ENCODE peak calls at places on chromosomes 13 and 19, in eight cellular contexts. G is A549, I is H1, V is HepG2, H is HCT116, T is K562, J is GM12878, A is endothelial cell of umbilical vein. C is an unnamed sample.

GRCh38 chr13:113769106-113769505 is 10.1 kb downstream of the TMEM255B start:
- DNase-seq in T (no peak), J (no peak), I (no peak), G (no peak), H (no peak), A (no peak), V (no peak), C (no peak)

GRCh38 chr13:111329641-111330040 is 9.2 kb downstream of the TEX29 start:
- DNase-seq in I (no peak), J (no peak), V (no peak), A (no peak), T (no peak), H (no peak), G (no peak), C (no peak)

GRCh38 chr13:113022391-113023216 is 53.6 kb downstream of the MCF2L start:
- DNase-seq in V (peak; percentile 98), A (peak; percentile 7), G (no peak), J (no peak), T (no peak), I (no peak), H (no peak), C (no peak)

GRCh38 chr13:46615888-46616531 is 63.0 kb downstream of the LRCH1 start:
- DNase-seq in I (no peak), J (no peak), A (peak; percentile 83), V (no peak), T (no peak), G (no peak), H (no peak), C (no peak)

GRCh38 chr19:58544591-58545285 is 874 bp downstream of the TRIM28 start:
- DNase-seq in I (no peak), V (no peak), J (no peak), T (peak; percentile 92), H (no peak), G (peak; percentile 75), A (peak; percentile 37), C (no peak)

GRCh38 chr13:45728759-45729158 is 26.6 kb downstream of the CBY2 start:
- DNase-seq in J (no peak), H (peak; percentile 45), V (peak; percentile 57), I (peak; percentile 36), T (peak; percentile 34), G (peak; percentile 14), A (no peak), C (peak; percentile 51)

GRCh38 chr13:35961002-35961401 is 170.2 kb downstream of the DCLK1 start:
- DNase-seq in G (no peak), I (no peak), H (no peak), V (no peak), A (no peak), J (no peak), T (no peak), C (no peak)

GRCh38 chr13:67148219-67148583 is 81.9 kb downstream of the PCDH9 start:
- DNase-seq in J (no peak), A (peak; percentile 82), T (no peak), G (no peak), I (no peak), H (no peak), V (no peak), C (no peak)

GRCh38 chr13:100753391-100753790 is 78.8 kb upstream of the TMTC4 start:
- DNase-seq in H (no peak), A (no peak), V (no peak), I (no peak), T (no peak), J (no peak), G (no peak), C (peak; percentile 4)

GRCh38 chr19:58409010-58409790 is 751 bp downstream of the ZNF584 start:
- DNase-seq in T (no peak), H (no peak), A (peak; percentile 34), I (no peak), G (no peak), V (no peak), J (no peak), C (peak; percentile 66)

GRCh38 chr19:18577365-18577914 is 5.8 kb downstream of the UBA52 start:
- DNase-seq in H (no peak), J (no peak), I (no peak), V (no peak), A (no peak), G (no peak), T (no peak), C (no peak)

GRCh38 chr13:98994080-98994479 is 16.2 kb upstream of the DOCK9 start:
- DNase-seq in T (no peak), H (no peak), I (no peak), V (no peak), J (no peak), G (no peak), A (no peak), C (no peak)

DNA sequence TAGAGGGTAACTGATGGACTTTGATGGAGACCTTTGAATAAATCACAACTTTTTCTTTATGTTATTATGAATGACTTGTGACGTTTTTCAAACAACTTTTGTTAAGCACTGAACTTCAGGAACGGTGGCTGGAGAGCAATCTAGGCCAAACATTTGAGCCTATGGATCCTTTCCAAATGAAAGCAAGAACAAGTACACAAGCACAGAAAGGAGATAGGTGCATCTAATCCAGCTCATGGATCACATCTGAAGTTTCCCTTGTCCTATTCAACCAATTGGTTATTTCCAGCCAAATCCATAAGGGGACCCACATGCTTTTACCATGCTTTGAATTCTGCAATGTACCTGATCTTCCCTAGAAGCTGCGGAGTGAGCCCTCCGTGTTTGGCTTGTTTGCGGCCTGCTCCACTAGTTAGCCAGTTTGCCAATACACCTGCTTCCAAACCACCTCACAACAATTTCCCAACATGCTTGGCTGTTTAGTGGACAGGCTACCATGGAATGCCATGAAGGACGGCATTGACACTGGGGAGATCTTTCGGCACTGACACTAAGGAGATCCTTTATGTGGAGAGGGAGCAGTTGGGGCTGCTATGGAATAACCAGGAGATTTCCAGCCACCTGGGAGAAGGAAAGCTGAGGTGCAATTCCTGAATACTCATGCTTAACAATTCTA is 315.9 kb downstream of the DNAJC15 start:
- DNase-seq in J (no peak), A (no peak), I (no peak), V (no peak), T (no peak), H (no peak), G (no peak), C (no peak)
- TF ChIP-seq POLR2A in J (no peak), A (no peak), I (no peak), V (no peak), T (no peak), H (no peak), G (no peak), C (no peak)

DNA sequence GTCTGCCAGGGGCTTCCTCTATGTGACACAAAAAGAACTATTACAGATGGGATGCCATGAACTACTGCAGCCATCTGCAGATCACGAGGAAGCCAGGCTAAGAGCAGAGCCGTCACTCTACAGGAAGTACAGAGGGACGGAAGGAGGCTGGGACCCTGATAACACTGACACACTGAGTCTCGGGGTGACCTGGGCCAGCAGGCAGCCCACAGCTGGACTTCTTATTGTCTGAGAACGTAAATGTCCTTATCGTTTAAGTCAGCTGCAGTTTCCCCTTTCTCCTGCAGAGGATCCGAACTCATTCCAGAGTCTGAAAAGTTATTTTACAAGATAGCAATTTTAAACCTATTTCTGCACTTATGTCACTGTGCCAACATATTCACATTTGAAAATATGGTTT is 20.7 kb downstream of the PARP4 start:
- DNase-seq in V (no peak), A (peak; percentile 54), G (no peak), I (no peak), J (no peak), T (no peak), H (no peak), C (no peak)
- TF ChIP-seq MAX in V (no peak), A (no peak), G (no peak), I (no peak), J (no peak), T (no peak), H (no peak), C (no peak)

DNA sequence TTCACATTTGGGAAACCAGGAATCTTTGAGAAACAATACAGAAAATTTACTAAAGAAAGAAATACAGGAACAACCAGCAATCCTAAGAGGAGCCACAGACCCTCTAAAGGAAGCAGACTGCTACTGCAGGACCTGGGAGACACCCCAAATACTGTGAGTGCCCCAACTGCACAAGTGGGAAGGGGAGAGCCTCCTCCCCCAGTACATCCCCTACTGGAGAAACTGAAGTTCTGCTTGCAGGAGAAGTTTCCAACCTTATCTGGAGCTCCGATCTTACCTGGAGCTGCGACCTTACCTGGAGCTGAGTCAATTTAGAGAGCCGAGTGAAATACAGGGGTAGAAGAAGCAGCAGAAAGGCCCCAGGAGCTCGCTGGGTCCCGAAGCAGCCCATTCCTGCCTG is 236.4 kb upstream of the SPRY2 start:
- DNase-seq in T (no peak), H (no peak), J (no peak), G (no peak), I (no peak), A (no peak), V (no peak), C (no peak)
- TF ChIP-seq CTCF in T (no peak), H (no peak), J (no peak), G (no peak), I (peak; percentile 34), A (no peak), V (no peak), C (no peak)

DNA sequence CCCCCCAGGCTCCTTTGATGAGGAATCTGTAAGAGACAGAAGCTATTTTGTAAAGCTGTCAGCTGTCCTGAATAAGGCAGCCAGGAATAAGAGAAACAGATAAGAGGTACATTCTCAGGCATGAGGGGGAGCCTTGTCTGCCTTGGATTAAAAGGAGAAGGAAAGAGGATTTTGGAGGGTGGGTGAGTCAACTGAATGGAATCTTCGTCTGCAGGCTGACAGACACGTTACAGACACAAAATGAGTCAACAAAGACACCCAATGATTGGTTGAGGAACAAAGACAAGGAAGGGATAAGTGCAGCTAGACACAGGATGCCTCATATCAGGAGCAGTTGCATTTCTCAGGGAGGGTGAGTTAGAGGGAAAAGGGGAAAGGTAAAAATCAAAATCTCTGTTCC is 162.5 kb downstream of the OLFM4 start:
- DNase-seq in T (no peak), A (no peak), G (no peak), I (peak; percentile 51), V (no peak), J (no peak), H (no peak), C (no peak)
- TF ChIP-seq POLR2A in T (no peak), A (no peak), G (no peak), I (no peak), V (no peak), J (no peak), H (no peak), C (no peak)

DNA sequence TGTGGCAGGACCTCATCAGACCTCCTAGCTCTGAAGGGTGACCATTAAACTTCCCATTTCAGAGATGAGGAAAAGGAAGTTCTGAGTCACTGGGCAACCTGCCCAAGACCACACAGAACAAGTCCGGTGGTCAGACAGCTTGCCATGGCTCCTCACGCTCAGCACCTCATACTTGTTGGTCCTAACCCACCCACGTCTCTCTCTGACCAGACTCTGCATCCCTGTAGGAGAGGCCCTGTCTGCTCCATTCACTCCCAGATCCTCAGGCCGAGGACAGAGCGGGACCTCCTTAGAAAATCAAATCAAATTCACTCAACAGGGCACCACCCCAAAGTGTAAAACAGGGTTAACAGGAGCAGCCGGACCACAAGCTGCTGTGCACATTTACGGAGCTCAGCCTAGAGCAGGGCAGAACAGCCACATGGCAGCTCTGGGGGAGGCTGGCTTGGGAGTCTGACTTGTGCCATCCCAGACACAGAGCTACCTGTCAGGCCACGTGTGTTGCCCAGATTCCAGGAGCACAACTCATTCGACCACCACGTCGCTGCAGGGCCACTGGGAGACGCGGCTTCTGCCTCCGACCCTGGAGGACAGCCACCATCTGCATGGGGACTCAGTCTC is 1.7 kb downstream of the MIER2 start:
- DNase-seq in I (no peak), V (no peak), H (peak; percentile 26), J (peak; percentile 15), G (no peak), T (peak; percentile 38), A (peak; percentile 98), C (peak; percentile 78)
- TF ChIP-seq MAX in I (no peak), V (no peak), H (no peak), J (no peak), G (no peak), T (peak; percentile 16), A (no peak), C (no peak)

GRCh38 chr19:7497292-7497691 is 8.5 kb upstream of the PEX11G start:
- DNase-seq in H (no peak), T (peak; percentile 49), A (no peak), V (no peak), G (no peak), I (no peak), J (no peak), C (peak; percentile 46)
- TF ChIP-seq CTCF in H (no peak), T (peak; percentile 79), A (peak; percentile 25), V (peak; percentile 31), G (no peak), I (peak; percentile 68), J (peak; percentile 28), C (peak; percentile 66)

C was measured in NB4.